ENCODE peak calls at places on chromosomes 13 and 19, in four cellular contexts. One of them, this sample, is unnamed.

GRCh38 chr19:56837492-56837891 is 3.0 kb downstream of the PEG3 start:
- DNase-seq in Peyer's patch: no peak
- DNase-seq in NB4: no peak
- DNase-seq in small intestine: no peak
- DNase-seq in this sample: peak

GRCh38 chr19:34853369-34853768 is 73.3 kb upstream of the ZNF30 start:
- DNase-seq in Peyer's patch: no peak
- DNase-seq in small intestine: no peak
- DNase-seq in NB4: no peak
- DNase-seq in this sample: no peak

GRCh38 chr19:4951671-4952070 is 17.2 kb upstream of the KDM4B start:
- DNase-seq in Peyer's patch: no peak
- DNase-seq in NB4: no peak
- DNase-seq in small intestine: no peak
- DNase-seq in this sample: no peak

GRCh38 chr13:23513460-23513859 is 56.8 kb upstream of the TNFRSF19 start:
- DNase-seq in NB4: no peak
- DNase-seq in Peyer's patch: no peak
- DNase-seq in small intestine: no peak
- DNase-seq in this sample: no peak

GRCh38 chr19:41706741-41707501 is 1.5 kb upstream of the CEACAM5 start:
- DNase-seq in NB4: peak
- DNase-seq in Peyer's patch: peak
- DNase-seq in small intestine: peak
- DNase-seq in this sample: peak

GRCh38 chr13:109007946-109008345 is 378.5 kb downstream of the MYO16 start:
- DNase-seq in NB4: no peak
- DNase-seq in small intestine: no peak
- DNase-seq in Peyer's patch: no peak
- DNase-seq in this sample: no peak

GRCh38 chr13:75365724-75366173 is 116.2 kb downstream of the TBC1D4 start:
- DNase-seq in small intestine: no peak
- DNase-seq in NB4: peak
- DNase-seq in Peyer's patch: no peak
- DNase-seq in this sample: no peak

GRCh38 chr19:52600639-52601024 is 30.5 kb downstream of the ZNF701 start:
- DNase-seq in small intestine: peak
- DNase-seq in Peyer's patch: peak
- DNase-seq in NB4: peak
- DNase-seq in this sample: peak

GRCh38 chr13:30362869-30363268 is 55.5 kb upstream of the KATNAL1 start:
- DNase-seq in Peyer's patch: no peak
- DNase-seq in NB4: no peak
- DNase-seq in small intestine: no peak
- DNase-seq in this sample: no peak

GRCh38 chr13:45341799-45342584 is 1.0 kb upstream of the TPT1 start:
- DNase-seq in NB4: peak
- DNase-seq in Peyer's patch: peak
- DNase-seq in small intestine: peak
- DNase-seq in this sample: peak

GRCh38 chr19:43765109-43765876 is 10.5 kb upstream of the SMG9 start:
- DNase-seq in NB4: peak
- DNase-seq in small intestine: peak
- DNase-seq in Peyer's patch: no peak
- DNase-seq in this sample: peak

GRCh38 chr13:30466358-30466714 is 600 bp upstream of the HMGB1 start:
- DNase-seq in Peyer's patch: no peak
- DNase-seq in small intestine: no peak
- DNase-seq in NB4: no peak
- DNase-seq in this sample: no peak

GRCh38 chr19:13764821-13765394 is 586 bp downstream of the MRI1 start:
- DNase-seq in Peyer's patch: no peak
- DNase-seq in small intestine: peak
- DNase-seq in NB4: peak
- DNase-seq in this sample: peak

GRCh38 chr13:67118277-67118676 is 111.9 kb downstream of the PCDH9 start:
- DNase-seq in small intestine: no peak
- DNase-seq in NB4: no peak
- DNase-seq in Peyer's patch: no peak
- DNase-seq in this sample: no peak

GRCh38 chr19:30036154-30037129 is 94.4 kb downstream of the URI1 start:
- DNase-seq in small intestine: no peak
- DNase-seq in NB4: no peak
- DNase-seq in Peyer's patch: no peak
- DNase-seq in this sample: no peak

GRCh38 chr13:51928231-51928630 is 66.5 kb downstream of the CCDC70 start:
- DNase-seq in small intestine: no peak
- DNase-seq in Peyer's patch: no peak
- DNase-seq in NB4: no peak
- DNase-seq in this sample: no peak

GRCh38 chr19:49067554-49067953 is 2.9 kb upstream of the NTF4 start:
- DNase-seq in NB4: no peak
- DNase-seq in Peyer's patch: no peak
- DNase-seq in small intestine: no peak
- DNase-seq in this sample: no peak

GRCh38 chr19:10286803-10287737 is at the start of gene ICAM4:
- DNase-seq in Peyer's patch: no peak
- DNase-seq in small intestine: no peak
- DNase-seq in NB4: peak
- DNase-seq in this sample: peak

GRCh38 chr19:3479177-3479818 is 1.0 kb downstream of the SMIM24 start:
- DNase-seq in small intestine: peak
- DNase-seq in Peyer's patch: no peak
- DNase-seq in NB4: peak
- DNase-seq in this sample: peak

GRCh38 chr13:41061914-41062837 is 867 bp downstream of the WBP4 start:
- DNase-seq in small intestine: peak
- DNase-seq in NB4: peak
- DNase-seq in Peyer's patch: no peak
- DNase-seq in this sample: no peak

GRCh38 chr13:99617474-99618255 is 116.4 kb downstream of the TM9SF2 start:
- DNase-seq in small intestine: no peak
- DNase-seq in Peyer's patch: no peak
- DNase-seq in NB4: peak
- DNase-seq in this sample: peak

GRCh38 chr19:8004723-8005513 is 523 bp downstream of the ELAVL1 start:
- DNase-seq in small intestine: no peak
- DNase-seq in Peyer's patch: no peak
- DNase-seq in NB4: peak
- DNase-seq in this sample: no peak

GRCh38 chr13:29859971-29860370 is 9.6 kb upstream of the UBL3 start:
- DNase-seq in small intestine: no peak
- DNase-seq in Peyer's patch: no peak
- DNase-seq in NB4: peak
- DNase-seq in this sample: no peak

GRCh38 chr13:74187564-74187963 is 53.4 kb upstream of the KLF12 start:
- DNase-seq in small intestine: no peak
- DNase-seq in NB4: no peak
- DNase-seq in Peyer's patch: no peak
- DNase-seq in this sample: no peak